ENCODE peak calls at places on chromosomes 2 and 18, in seven cellular contexts. U, R, V, S, M, L and H are unnamed samples. For H3K9me3, the result is how much of the 10 kb centered on the place peaks cover.

GRCh38 chr2:101806123-101806522 is 108.6 kb downstream of the MAP4K4 start:
- DNase-seq in U (peak), R (no peak), V (no peak), S (peak), M (no peak), L (no peak), H (no peak)

GRCh38 chr2:33498291-33498956 is 22.0 kb downstream of the RASGRP3 start:
- DNase-seq in U (peak), R (no peak), V (no peak), S (peak), M (no peak), L (no peak), H (no peak)

GRCh38 chr18:44594779-44595467 is 85.8 kb upstream of the SETBP1 start:
- DNase-seq in U (peak), R (no peak), V (no peak), S (peak), M (no peak), L (no peak), H (no peak)

GRCh38 chr2:227462972-227463931 is 8.7 kb upstream of the AGFG1 start:
- DNase-seq in U (no peak), R (no peak), V (no peak), S (no peak), M (no peak), L (no peak), H (no peak)

GRCh38 chr2:26768759-26769500 is 4.8 kb downstream of the SLC35F6 start:
- DNase-seq in U (peak), R (peak), V (peak), S (peak), M (no peak), L (peak), H (peak)

GRCh38 chr2:98086491-98087446 is at the start of gene VWA3B:
- DNase-seq in U (peak), R (peak), V (peak), S (peak), M (no peak), L (peak), H (peak)

GRCh38 chr2:177031435-177032222 is 181.0 kb upstream of the HNRNPA3 start:
- DNase-seq in U (no peak), R (no peak), V (no peak), S (no peak), M (no peak), L (no peak), H (no peak)

GRCh38 chr2:48424356-48424755 is 105.6 kb upstream of the STON1 start:
- DNase-seq in U (no peak), R (no peak), V (no peak), S (no peak), M (no peak), L (no peak), H (no peak)

GRCh38 chr2:224004105-224004715 is 34.9 kb downstream of the SERPINE2 start:
- DNase-seq in U (no peak), R (peak), V (peak), S (no peak), M (no peak), L (no peak), H (no peak)

GRCh38 chr2:186732843-186733242 is 39.0 kb downstream of the FAM171B start:
- DNase-seq in U (no peak), R (no peak), V (no peak), S (no peak), M (no peak), L (no peak), H (no peak)

GRCh38 chr2:157291018-157291417 is 33.5 kb downstream of the GALNT5 start:
- DNase-seq in U (no peak), R (no peak), V (no peak), S (no peak), M (no peak), L (no peak), H (no peak)

GRCh38 chr2:138294451-138294850 is 207.1 kb upstream of the SPOPL start:
- DNase-seq in U (no peak), R (no peak), V (no peak), S (no peak), M (no peak), L (no peak), H (no peak)

GRCh38 chr2:132478669-132479068 is 62.1 kb downstream of the GPR39 start:
- DNase-seq in U (no peak), R (no peak), V (no peak), S (no peak), M (no peak), L (no peak), H (no peak)

GRCh38 chr2:74502720-74503505 is 3.5 kb upstream of the LBX2 start:
- DNase-seq in U (peak), R (peak), V (peak), S (peak), M (no peak), L (peak), H (peak)

GRCh38 chr2:85390941-85391669 is 19.1 kb downstream of the CAPG start:
- DNase-seq in U (no peak), R (peak), V (peak), S (peak), M (peak), L (peak), H (peak)

GRCh38 chr2:58925676-58926081 is 684.6 kb upstream of the FANCL start:
- DNase-seq in U (peak), R (no peak), V (no peak), S (peak), M (no peak), L (no peak), H (peak)

GRCh38 chr2:38959938-38960608 is 70.4 kb downstream of the ARHGEF33 start:
- DNase-seq in U (peak), R (peak), V (peak), S (peak), M (peak), L (peak), H (peak)

GRCh38 chr2:6290626-6291025 is 575.1 kb downstream of the CMPK2 start:
- DNase-seq in U (no peak), R (no peak), V (no peak), S (no peak), M (no peak), L (no peak), H (no peak)

GRCh38 chr2:113142290-113142689 is 14.9 kb downstream of the IL1RN start:
- DNase-seq in U (no peak), R (no peak), V (no peak), S (no peak), M (no peak), L (no peak), H (no peak)

GRCh38 chr2:99863236-99863913 is 279.0 kb downstream of the AFF3 start:
- DNase-seq in U (peak), R (no peak), V (no peak), S (peak), M (no peak), L (no peak), H (no peak)

GRCh38 chr18:77000527-77000926 is 132.1 kb downstream of the MBP start:
- DNase-seq in U (peak), R (peak), V (peak), S (peak), M (peak), L (peak), H (peak)

GRCh38 chr2:133434962-133435668 is 133.1 kb downstream of the NCKAP5 start:
- DNase-seq in U (peak), R (peak), V (peak), S (peak), M (no peak), L (no peak), H (peak)

GRCh38 chr2:3986530-3987258 is 283.3 kb downstream of the DCDC2C start:
- DNase-seq in U (no peak), R (no peak), V (no peak), S (no peak), M (no peak), L (no peak), H (no peak)

GRCh38 chr18:45139478-45139877 is 458.8 kb downstream of the SETBP1 start:
- DNase-seq in U (no peak), R (no peak), V (no peak), S (no peak), M (no peak), L (no peak), H (no peak)

GRCh38 chr2:43109261-43109743 is 117.1 kb downstream of the ZFP36L2 start:
- DNase-seq in U (no peak), R (no peak), V (no peak), S (no peak), M (no peak), L (no peak), H (no peak)

GRCh38 chr2:128449226-128450061 is 130.8 kb upstream of the HS6ST1 start:
- DNase-seq in U (no peak), R (no peak), V (no peak), S (no peak), M (no peak), L (no peak), H (no peak)

GRCh38 chr2:116304328-116304727 is 1510.2 kb upstream of the DDX18 start:
- DNase-seq in U (no peak), R (no peak), V (no peak), S (no peak), M (no peak), L (no peak), H (no peak)

GRCh38 chr2:200585730-200586643 is at the start of gene AOX1:
- DNase-seq in U (peak), R (peak), V (peak), S (peak), M (no peak), L (peak), H (peak)

GRCh38 chr2:166451451-166451850 is 42.6 kb downstream of the SCN7A start:
- DNase-seq in U (peak), R (no peak), V (no peak), S (peak), M (no peak), L (no peak), H (no peak)

GRCh38 chr2:68726608-68727367 is 7.8 kb upstream of the ARHGAP25 start:
- DNase-seq in U (peak), R (no peak), V (peak), S (peak), M (peak), L (no peak), H (no peak)

GRCh38 chr2:10297950-10298349 is 4.8 kb upstream of the HPCAL1 start:
- DNase-seq in U (peak), R (peak), V (peak), S (peak), M (no peak), L (no peak), H (no peak)

GRCh38 chr2:26033270-26033768 is 565 bp upstream of the RAB10 start:
- DNase-seq in U (peak), R (no peak), V (no peak), S (peak), M (no peak), L (peak), H (no peak)

GRCh38 chr18:32086866-32087265 is 4.8 kb upstream of the RNF138 start:
- DNase-seq in U (peak), R (no peak), V (no peak), S (peak), M (no peak), L (no peak), H (no peak)

GRCh38 chr2:33529771-33530481 is 53.5 kb downstream of the RASGRP3 start:
- DNase-seq in U (peak), R (no peak), V (no peak), S (peak), M (no peak), L (no peak), H (no peak)

GRCh38 chr2:88247531-88247930 is 77.4 kb downstream of the THNSL2 start:
- DNase-seq in U (no peak), R (no peak), V (no peak), S (no peak), M (no peak), L (no peak), H (no peak)

GRCh38 chr2:11348209-11348749 is 3.8 kb upstream of the ROCK2 start:
- DNase-seq in U (no peak), R (peak), V (peak), S (no peak), M (no peak), L (no peak), H (no peak)

GRCh38 chr2:52695731-52696130 is 1071.9 kb upstream of the CHAC2 start:
- DNase-seq in U (peak), R (no peak), V (no peak), S (peak), M (no peak), L (no peak), H (no peak)

GRCh38 chr2:52703004-52703403 is 1064.6 kb upstream of the CHAC2 start:
- DNase-seq in U (no peak), R (no peak), V (no peak), S (no peak), M (no peak), L (no peak), H (no peak)

GRCh38 chr2:52697690-52698089 is 1069.9 kb upstream of the CHAC2 start:
- DNase-seq in U (no peak), R (no peak), V (no peak), S (no peak), M (no peak), L (no peak), H (no peak)
- H3K9me3 ChIP-seq in U (under half), R (under half), V (under half), S (under half), M (under half), L (under half), H (under half)

DNA sequence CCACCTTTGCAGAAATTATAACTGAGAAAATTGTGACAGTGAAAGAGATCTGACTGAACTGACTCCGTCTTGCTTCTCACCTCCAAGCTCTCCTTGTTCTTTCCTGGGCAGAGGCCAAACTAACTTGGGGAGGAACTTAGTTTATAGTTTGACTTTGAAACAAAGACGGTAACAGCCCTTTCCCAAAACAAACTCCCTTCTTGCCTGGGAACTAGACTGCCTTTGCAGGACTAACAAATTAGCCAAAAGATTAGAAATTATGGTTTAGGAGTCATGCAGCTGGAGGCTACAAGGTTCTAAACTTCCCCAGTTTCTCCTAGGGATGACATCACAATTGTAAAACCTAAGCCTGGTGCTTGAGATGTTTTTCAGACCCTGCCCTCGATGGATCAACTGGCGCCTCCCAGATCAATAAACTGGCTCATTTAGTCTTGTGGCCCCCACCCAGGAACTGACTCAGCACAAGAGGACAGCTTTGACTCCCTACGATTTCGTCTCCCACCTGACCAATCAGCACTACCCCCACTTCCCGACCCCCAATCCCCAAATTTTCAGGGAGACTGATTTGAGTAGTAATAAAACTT is 137.7 kb downstream of the ALPK2 start:
- DNase-seq in U (no peak), R (no peak), V (no peak), S (no peak), M (no peak), L (no peak), H (no peak)
- H3K27ac ChIP-seq in U (no peak), R (no peak), V (no peak), S (no peak), M (no peak), L (no peak), H (no peak)

DNA sequence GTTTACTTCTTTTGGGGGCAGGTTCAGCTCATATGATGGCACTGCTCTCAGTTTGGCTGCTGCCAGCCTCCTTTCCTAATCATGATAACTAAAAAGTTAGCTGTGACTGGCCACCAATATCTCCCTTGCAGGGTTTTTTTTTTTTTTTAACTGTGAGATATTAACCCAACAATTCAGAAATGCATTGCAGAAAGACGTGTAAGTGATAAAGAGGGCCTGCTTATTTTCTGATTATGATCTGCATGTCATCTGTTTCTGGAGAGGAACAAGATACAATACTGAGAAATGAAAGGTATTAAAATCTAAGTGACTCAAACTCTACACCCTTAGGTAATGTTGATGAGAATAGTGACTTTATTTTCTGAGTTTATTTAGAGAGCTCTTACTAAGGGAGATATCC is 905.6 kb downstream of the SOCS6 start:
- DNase-seq in U (no peak), R (no peak), V (no peak), S (no peak), M (no peak), L (no peak), H (no peak)
- H3K9me3 ChIP-seq in U (under half), R (under half), V (under half), S (under half), M (under half), L (under half), H (under half)

GRCh38 chr2:144432921-144433320 is 87.0 kb downstream of the ZEB2 start:
- DNase-seq in U (no peak), R (no peak), V (no peak), S (peak), M (no peak), L (no peak), H (no peak)

GRCh38 chr2:144431384-144431783 is 88.5 kb downstream of the ZEB2 start:
- DNase-seq in U (no peak), R (no peak), V (no peak), S (no peak), M (no peak), L (no peak), H (no peak)

GRCh38 chr2:144429396-144430112 is 90.4 kb downstream of the ZEB2 start:
- DNase-seq in U (no peak), R (no peak), V (no peak), S (no peak), M (no peak), L (no peak), H (no peak)

GRCh38 chr2:144432014-144432413 is 87.9 kb downstream of the ZEB2 start:
- DNase-seq in U (no peak), R (no peak), V (no peak), S (no peak), M (no peak), L (no peak), H (no peak)

DNA sequence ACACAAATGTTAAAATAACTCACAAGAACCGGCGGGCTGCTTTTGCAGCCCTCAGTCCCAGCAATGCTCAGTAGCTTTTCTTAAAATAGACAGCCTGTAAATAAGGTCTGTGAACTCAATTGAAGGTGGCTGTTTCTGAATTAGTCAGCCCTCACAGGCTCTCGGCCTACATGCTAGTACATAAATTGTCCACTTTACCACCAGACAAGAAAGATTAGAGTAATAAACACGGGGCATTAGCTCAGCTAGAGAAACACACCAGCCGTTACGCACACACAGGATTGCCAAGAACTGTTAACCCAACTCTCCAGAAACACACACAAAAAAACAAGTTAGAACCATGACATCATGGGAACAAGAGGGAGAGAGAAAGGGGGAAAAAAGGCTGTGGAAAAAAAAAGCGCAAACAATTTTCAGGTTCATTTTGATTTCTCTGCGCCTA is 89.2 kb downstream of the ZEB2 start:
- DNase-seq in U (peak), R (no peak), V (peak), S (peak), M (no peak), L (no peak), H (no peak)
- H3K27ac ChIP-seq in U (peak), R (peak), V (peak), S (peak), M (no peak), L (peak), H (peak)

DNA sequence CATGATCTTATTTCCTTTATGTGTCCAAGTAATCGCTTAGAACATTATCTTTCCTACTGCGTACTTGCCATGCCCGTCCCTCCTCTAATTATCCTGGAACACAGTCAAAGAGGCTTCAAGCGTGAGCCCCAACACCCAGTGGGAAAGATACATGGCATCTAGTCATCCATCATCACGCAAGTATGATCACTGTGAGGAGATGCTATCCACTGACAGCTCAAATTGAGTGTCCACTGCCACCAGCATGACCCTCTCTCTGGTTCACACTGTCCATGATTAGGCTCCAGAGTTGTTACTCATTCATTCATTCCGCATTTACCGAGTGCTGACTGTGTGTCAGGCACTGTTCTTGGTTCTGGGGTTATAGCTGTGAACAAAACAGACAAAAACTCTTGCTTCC is 124.6 kb downstream of the COPS8 start:
- DNase-seq in U (no peak), R (no peak), V (no peak), S (no peak), M (no peak), L (no peak), H (no peak)
- H3K9me3 ChIP-seq in U (under half), R (under half), V (under half), S (under half), M (under half), L (under half), H (under half)

GRCh38 chr2:210541280-210541902 is 15.0 kb upstream of the CPS1 start:
- DNase-seq in U (no peak), R (no peak), V (no peak), S (no peak), M (no peak), L (no peak), H (no peak)

GRCh38 chr2:210548031-210548430 is 8.4 kb upstream of the CPS1 start:
- DNase-seq in U (no peak), R (no peak), V (no peak), S (no peak), M (no peak), L (no peak), H (no peak)

GRCh38 chr2:210544191-210544590 is 12.2 kb upstream of the CPS1 start:
- DNase-seq in U (no peak), R (no peak), V (no peak), S (no peak), M (no peak), L (no peak), H (no peak)

GRCh38 chr2:210546424-210547223 is 9.8 kb upstream of the CPS1 start:
- DNase-seq in U (no peak), R (peak), V (peak), S (no peak), M (no peak), L (no peak), H (peak)

GRCh38 chr2:210544839-210545238 is 11.6 kb upstream of the CPS1 start:
- DNase-seq in U (no peak), R (no peak), V (no peak), S (no peak), M (no peak), L (no peak), H (no peak)
- H3K27ac ChIP-seq in U (no peak), R (no peak), V (no peak), S (no peak), M (no peak), L (no peak), H (no peak)

DNA sequence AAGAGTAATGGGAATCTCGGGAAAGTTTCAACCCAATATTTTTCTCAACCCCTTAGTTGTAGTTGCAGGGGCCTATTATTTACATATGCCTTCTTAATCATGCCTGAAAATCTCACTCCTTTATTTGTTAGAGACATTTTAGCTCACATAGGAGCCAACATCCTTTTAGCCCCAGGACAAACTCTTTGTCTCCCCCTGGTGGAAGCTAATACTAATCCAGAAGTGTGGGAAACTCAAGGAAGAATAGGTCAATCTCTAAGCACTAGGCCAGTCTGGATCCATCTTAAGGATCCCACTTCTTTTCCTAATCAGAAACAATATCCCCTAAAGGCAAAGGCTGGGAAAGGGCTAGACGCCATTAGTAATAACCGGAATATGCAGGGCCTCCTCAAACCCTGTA is 550.9 kb upstream of the PKDCC start:
- DNase-seq in U (no peak), R (no peak), V (no peak), S (no peak), M (no peak), L (no peak), H (no peak)
- H3K9me3 ChIP-seq in U (under half), R (under half), V (half or more), S (under half), M (under half), L (under half), H (half or more)